ENCODE peak calls at places on chromosomes 3 and 15, in four cellular contexts. One of them, this sample, is unnamed.

GRCh38 chr3:11499144-11499543 is 144.6 kb downstream of the VGLL4 start:
- DNase-seq in astrocyte: peak
- DNase-seq in PC-9: peak
- DNase-seq in ovary: no peak
- DNase-seq in this sample: peak

GRCh38 chr3:87145553-87145952 is 81.6 kb upstream of the CHMP2B start:
- DNase-seq in ovary: no peak
- DNase-seq in PC-9: no peak
- DNase-seq in astrocyte: no peak
- DNase-seq in this sample: peak

GRCh38 chr15:35444557-35445204 is 101.3 kb downstream of the DPH6 start:
- DNase-seq in astrocyte: peak
- DNase-seq in PC-9: peak
- DNase-seq in ovary: no peak
- DNase-seq in this sample: no peak

GRCh38 chr3:39260957-39261356 is 18.9 kb downstream of the CX3CR1 start:
- DNase-seq in astrocyte: peak
- DNase-seq in PC-9: peak
- DNase-seq in ovary: peak
- DNase-seq in this sample: peak

GRCh38 chr3:101518421-101518871 is 5.4 kb upstream of the SENP7 start:
- DNase-seq in astrocyte: no peak
- DNase-seq in PC-9: peak
- DNase-seq in ovary: no peak
- DNase-seq in this sample: no peak

GRCh38 chr3:128052831-128053419 is 688 bp downstream of the SEC61A1 start:
- DNase-seq in ovary: no peak
- DNase-seq in astrocyte: no peak
- DNase-seq in PC-9: no peak
- DNase-seq in this sample: no peak

GRCh38 chr3:34109846-34110245 is 311.4 kb downstream of the PDCD6IP start:
- DNase-seq in ovary: no peak
- DNase-seq in astrocyte: no peak
- DNase-seq in PC-9: no peak
- DNase-seq in this sample: no peak

GRCh38 chr3:177182352-177182751 is 14.9 kb downstream of the TBL1XR1 start:
- DNase-seq in astrocyte: no peak
- DNase-seq in ovary: no peak
- DNase-seq in PC-9: no peak
- DNase-seq in this sample: no peak

GRCh38 chr15:91940466-91941381 is 87.2 kb downstream of the SLCO3A1 start:
- DNase-seq in PC-9: peak
- DNase-seq in astrocyte: no peak
- DNase-seq in ovary: no peak
- DNase-seq in this sample: peak

GRCh38 chr3:59812778-59813558 is 763.1 kb upstream of the CFAP20DC start:
- DNase-seq in ovary: no peak
- DNase-seq in astrocyte: peak
- DNase-seq in PC-9: no peak
- DNase-seq in this sample: no peak

GRCh38 chr3:152302521-152303021 is 33.8 kb downstream of the MBNL1 start:
- DNase-seq in ovary: peak
- DNase-seq in astrocyte: peak
- DNase-seq in PC-9: no peak
- DNase-seq in this sample: no peak

DNA sequence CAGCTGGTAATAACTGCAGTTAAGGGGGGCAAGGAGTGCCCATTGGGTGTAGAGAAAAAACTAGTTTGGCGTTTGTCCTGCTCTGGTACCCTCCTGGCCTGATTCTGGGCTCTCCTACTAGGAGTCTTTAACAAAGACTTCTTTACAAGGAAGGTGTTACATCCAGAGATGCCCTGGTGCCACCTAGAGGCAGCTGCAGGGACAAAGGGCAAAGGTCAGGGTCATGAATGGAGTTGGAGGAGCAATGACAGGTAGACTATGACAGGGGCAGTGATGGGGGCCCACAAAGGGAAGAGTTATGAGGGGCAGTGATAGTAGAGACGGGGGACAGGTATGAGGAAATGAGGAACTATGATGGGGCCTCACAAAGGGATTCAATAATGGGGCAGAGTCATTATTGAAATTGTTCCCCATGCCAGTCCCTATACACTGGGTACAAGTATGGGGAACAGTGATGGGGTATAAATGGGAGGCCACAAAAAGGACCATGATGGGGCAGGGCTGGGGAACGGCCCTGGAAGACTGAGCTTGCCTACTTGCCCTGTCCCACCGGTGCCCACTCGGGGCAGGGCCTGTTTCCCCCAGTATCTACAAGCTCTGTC is 7.9 kb downstream of the CCDC71 start:
- DNase-seq in PC-9: peak
- DNase-seq in astrocyte: no peak
- DNase-seq in ovary: no peak
- DNase-seq in this sample: peak
- TF ChIP-seq CTCF in PC-9: peak
- TF ChIP-seq CTCF in astrocyte: no peak
- TF ChIP-seq CTCF in ovary: no peak
- TF ChIP-seq CTCF in this sample: peak

DNA sequence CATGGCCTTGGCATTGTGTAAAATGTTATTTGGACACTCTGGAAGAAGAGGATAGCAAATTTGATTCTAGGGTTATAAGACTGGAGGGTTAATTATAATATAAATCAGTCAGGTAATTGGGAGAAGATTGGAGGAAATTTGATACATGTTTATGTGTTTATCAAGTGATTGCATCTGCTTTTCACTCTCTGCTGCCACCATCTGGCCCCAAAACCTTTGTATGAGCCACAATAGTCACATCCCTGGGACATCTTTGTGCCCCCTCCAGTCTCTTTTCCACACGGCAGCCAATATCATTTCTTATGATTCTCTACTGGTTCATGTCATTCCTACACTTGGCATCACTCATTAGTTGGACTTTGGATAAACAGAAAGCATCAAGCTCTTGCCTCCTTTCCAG is 602.2 kb upstream of the SUCLG2 start:
- DNase-seq in ovary: no peak
- DNase-seq in astrocyte: no peak
- DNase-seq in PC-9: no peak
- DNase-seq in this sample: no peak
- TF ChIP-seq CTCF in ovary: no peak
- TF ChIP-seq CTCF in astrocyte: no peak
- TF ChIP-seq CTCF in PC-9: peak
- TF ChIP-seq CTCF in this sample: no peak

DNA sequence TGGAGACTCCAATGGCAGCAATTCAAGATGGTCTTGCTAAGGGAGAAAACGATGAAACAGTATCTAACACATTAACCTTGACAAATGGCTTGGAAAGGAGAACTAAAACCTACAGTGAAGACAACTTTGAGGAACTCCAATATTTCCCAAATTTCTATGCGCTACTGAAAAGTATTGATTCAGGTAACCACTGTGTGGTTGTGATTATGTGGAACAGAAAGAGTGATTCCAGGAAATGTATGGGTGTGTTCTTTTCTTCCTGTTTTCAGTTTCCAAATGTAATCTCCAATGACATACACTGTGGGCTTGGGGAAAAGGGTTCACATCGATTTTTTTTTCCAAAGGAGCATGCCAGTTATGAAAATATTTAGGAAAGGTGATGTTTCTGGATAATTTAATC is 10.9 kb downstream of the SCG3 start:
- DNase-seq in astrocyte: no peak
- DNase-seq in ovary: no peak
- DNase-seq in PC-9: no peak
- DNase-seq in this sample: no peak
- TF ChIP-seq CTCF in astrocyte: no peak
- TF ChIP-seq CTCF in ovary: no peak
- TF ChIP-seq CTCF in PC-9: no peak
- TF ChIP-seq CTCF in this sample: no peak

DNA sequence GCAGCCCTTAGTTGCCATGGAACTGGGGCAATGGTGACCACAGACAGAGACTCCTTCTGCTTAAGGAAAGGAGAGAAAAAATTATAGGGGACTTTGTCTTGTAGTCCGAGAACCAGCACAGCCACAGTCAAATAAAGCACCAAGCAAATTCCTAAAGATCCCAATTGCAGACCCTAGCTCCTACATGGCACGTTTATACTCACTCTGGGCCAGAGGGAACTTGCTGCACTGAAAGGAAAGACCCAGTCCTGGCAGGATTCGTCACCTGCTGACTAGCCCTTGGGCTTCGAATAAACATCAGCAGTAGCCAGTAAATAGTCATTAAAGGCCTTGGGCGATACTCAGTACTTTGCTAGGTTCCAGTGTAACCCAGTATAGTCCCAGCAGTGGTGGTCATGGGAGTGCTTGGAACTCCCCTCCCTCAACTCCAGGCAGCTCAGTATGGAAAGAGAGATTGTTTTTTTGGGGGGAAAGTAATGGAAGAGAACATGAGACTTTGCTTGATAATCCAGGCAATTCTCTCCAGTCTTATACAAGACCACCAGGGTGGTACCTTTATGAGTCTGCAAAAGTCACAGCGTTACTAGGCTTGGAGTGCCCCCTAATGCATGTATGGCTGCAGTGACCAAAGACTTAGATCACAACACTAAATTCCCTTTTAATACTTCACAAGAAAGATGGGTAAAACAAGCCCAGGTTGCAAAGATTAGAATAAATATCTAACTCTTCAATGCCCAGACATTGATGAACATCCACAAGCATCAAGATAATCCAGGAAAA is 66.4 kb upstream of the AGTR1 start:
- DNase-seq in astrocyte: no peak
- DNase-seq in PC-9: no peak
- DNase-seq in ovary: no peak
- DNase-seq in this sample: peak
- TF ChIP-seq CTCF in astrocyte: peak
- TF ChIP-seq CTCF in PC-9: no peak
- TF ChIP-seq CTCF in ovary: no peak
- TF ChIP-seq CTCF in this sample: peak

GRCh38 chr3:567488-568173 is 371.1 kb downstream of the CHL1 start:
- DNase-seq in astrocyte: no peak
- DNase-seq in ovary: no peak
- DNase-seq in PC-9: no peak
- DNase-seq in this sample: no peak
- TF ChIP-seq CTCF in astrocyte: no peak
- TF ChIP-seq CTCF in ovary: no peak
- TF ChIP-seq CTCF in PC-9: no peak
- TF ChIP-seq CTCF in this sample: no peak

This sample was measured in Calu3.